ENCODE peak calls at places on chromosome 15, in four cellular contexts. U is lower lobe of right lung; O is heart left ventricle; I is activated naive CD4-positive, alpha-beta T cell treated with anti-CD3 and anti-CD28 coated beads for 36 hours. C is an unnamed sample.

GRCh38 chr15:85763157-85763556 is 31.6 kb downstream of the KLHL25 start:
- DNase-seq in U (peak; percentile 41), O (peak; percentile 49), I (no peak), C (no peak)

GRCh38 chr15:51577907-51578306 is 44.7 kb downstream of the DMXL2 start:
- DNase-seq in I (no peak), U (no peak), O (no peak), C (no peak)

GRCh38 chr15:63600001-63600645 is 2.9 kb downstream of the FBXL22 start:
- DNase-seq in I (peak; percentile 31), U (no peak), O (no peak), C (no peak)

GRCh38 chr15:101010781-101011180 is 91.6 kb downstream of the LRRK1 start:
- DNase-seq in O (no peak), U (no peak), I (no peak), C (no peak)

GRCh38 chr15:75869446-75869845 is 26.2 kb downstream of the UBE2Q2 start:
- DNase-seq in O (no peak), I (no peak), U (no peak), C (no peak)

GRCh38 chr15:87155771-87156170 is 1076.1 kb downstream of the AGBL1 start:
- DNase-seq in I (no peak), U (no peak), O (no peak), C (no peak)

GRCh38 chr15:31459011-31459748 is 132.5 kb downstream of the KLF13 start:
- DNase-seq in O (no peak), U (no peak), I (peak; percentile 86), C (no peak)

GRCh38 chr15:100725121-100726069 is 123.0 kb downstream of the ASB7 start:
- DNase-seq in O (peak; percentile 11), I (no peak), U (no peak), C (peak; percentile 38)

GRCh38 chr15:62998262-62998909 is 44.2 kb upstream of the TPM1 start:
- DNase-seq in I (no peak), O (no peak), U (no peak), C (no peak)

GRCh38 chr15:64263567-64263966 is 92.4 kb downstream of the CSNK1G1 start:
- DNase-seq in O (no peak), I (no peak), U (no peak), C (no peak)

GRCh38 chr15:57031605-57032004 is 113.2 kb downstream of the TCF12 start:
- DNase-seq in O (peak; percentile 49), U (no peak), I (peak; percentile 23), C (peak; percentile 40)

GRCh38 chr15:52440414-52440813 is 88.3 kb downstream of the MYO5A start:
- DNase-seq in U (no peak), O (no peak), I (peak; percentile 56), C (no peak)

GRCh38 chr15:58779554-58779953 is 8.5 kb downstream of the MINDY2 start:
- DNase-seq in O (no peak), U (no peak), I (no peak), C (no peak)

GRCh38 chr15:76333720-76334437 is 2.7 kb upstream of the ISL2 start:
- DNase-seq in U (no peak), O (no peak), I (no peak), C (no peak)

GRCh38 chr15:37253877-37254276 is 153.5 kb upstream of the MEIS2 start:
- DNase-seq in O (no peak), I (no peak), U (no peak), C (no peak)

GRCh38 chr15:52559583-52559982 is 9.2 kb downstream of the ARPP19 start:
- DNase-seq in I (peak; percentile 78), O (no peak), U (no peak), C (no peak)

GRCh38 chr15:64149424-64150235 is 1.9 kb upstream of the SNX22 start:
- DNase-seq in U (no peak), I (peak; percentile 73), O (no peak), C (no peak)

GRCh38 chr15:32033186-32033890 is 3.0 kb downstream of the CHRNA7 start:
- DNase-seq in U (no peak), I (no peak), O (no peak), C (no peak)